ENCODE peak calls at places on chromosomes 5 and 9, in six cellular contexts. I is left ventricle myocardium inferior, H is neuronal stem cell, R is psoas muscle, G is adrenal gland, M is right atrium auricular region. S is an unnamed sample. For H3K27me3 and H3K4me1, the result is how much of the 10 kb centered on the place peaks cover.

GRCh38 chr5:59684388-59685003 is 209.0 kb downstream of the PDE4D start:
- DNase-seq in R (no peak), G (no peak), M (no peak), H (no peak), I (no peak), S (no peak)

GRCh38 chr5:57915536-57915935 is 432.9 kb upstream of the ACTBL2 start:
- DNase-seq in G (no peak), H (no peak), R (no peak), I (no peak), M (no peak), S (no peak)

GRCh38 chr5:158647264-158647663 is 452.5 kb downstream of the EBF1 start:
- DNase-seq in I (no peak), R (no peak), M (no peak), G (no peak), H (no peak), S (no peak)

GRCh38 chr5:178115136-178115834 is 2.0 kb downstream of the N4BP3 start:
- DNase-seq in G (no peak), R (no peak), M (no peak), H (peak), I (no peak), S (no peak)

GRCh38 chr9:137417161-137418021 is 5.6 kb downstream of the EXD3 start:
- DNase-seq in H (no peak), G (no peak), I (no peak), R (no peak), M (no peak), S (peak)

GRCh38 chr5:113190347-113190746 is 213.7 kb downstream of the DCP2 start:
- DNase-seq in H (no peak), G (no peak), I (no peak), R (no peak), M (no peak), S (no peak)

GRCh38 chr9:87567566-87567965 is 69.9 kb downstream of the DAPK1 start:
- DNase-seq in G (peak), H (no peak), I (no peak), R (no peak), M (no peak), S (no peak)

GRCh38 chr5:135704616-135705015 is 125.8 kb upstream of the CXCL14 start:
- DNase-seq in M (no peak), I (no peak), H (no peak), G (no peak), R (no peak), S (no peak)

GRCh38 chr5:56059854-56060253 is 65.1 kb upstream of the IL6ST start:
- DNase-seq in G (no peak), H (no peak), I (no peak), R (no peak), M (no peak), S (no peak)

GRCh38 chr9:35771943-35772342 is 17.9 kb upstream of the MSMP start:
- DNase-seq in G (no peak), M (no peak), H (no peak), I (no peak), R (no peak), S (no peak)

GRCh38 chr9:133263557-133263956 is 11.4 kb downstream of the ABO start:
- DNase-seq in H (no peak), M (no peak), R (no peak), I (no peak), G (peak), S (no peak)

GRCh38 chr5:135367554-135367953 is 31.5 kb downstream of the MACROH2A1 start:
- DNase-seq in M (no peak), G (peak), I (no peak), R (no peak), H (no peak), S (no peak)

GRCh38 chr9:83030391-83031107 is 32.4 kb downstream of the RASEF start:
- DNase-seq in G (no peak), M (no peak), H (no peak), R (no peak), I (no peak), S (no peak)

GRCh38 chr5:138637256-138637655 is 62.1 kb upstream of the HSPA9 start:
- DNase-seq in M (no peak), I (no peak), H (no peak), G (no peak), R (no peak), S (no peak)

GRCh38 chr5:132681983-132682382 is 8.2 kb downstream of the IL4 start:
- DNase-seq in G (peak), I (no peak), M (no peak), H (no peak), R (no peak), S (no peak)

GRCh38 chr5:36985387-36985786 is 108.8 kb downstream of the NIPBL start:
- DNase-seq in M (no peak), H (no peak), R (no peak), G (no peak), I (no peak), S (no peak)

GRCh38 chr5:66949066-66949465 is 247.5 kb downstream of the CD180 start:
- DNase-seq in H (no peak), G (no peak), M (no peak), I (no peak), R (no peak), S (no peak)

GRCh38 chr5:173240091-173241050 is 5.4 kb upstream of the NKX2-5 start:
- DNase-seq in G (no peak), R (no peak), I (no peak), H (no peak), M (no peak), S (no peak)

GRCh38 chr5:173237821-173238220 is 2.8 kb upstream of the NKX2-5 start:
- DNase-seq in G (no peak), I (no peak), H (no peak), M (no peak), R (no peak), S (no peak)

GRCh38 chr5:173238312-173239232 is 3.6 kb upstream of the NKX2-5 start:
- DNase-seq in I (no peak), G (no peak), H (no peak), R (no peak), M (no peak), S (no peak)

GRCh38 chr5:173236531-173237501 is 1.8 kb upstream of the NKX2-5 start:
- DNase-seq in H (no peak), M (no peak), G (no peak), I (no peak), R (no peak), S (no peak)

GRCh38 chr5:173239233-173239593 is 4.2 kb upstream of the NKX2-5 start:
- DNase-seq in G (no peak), M (no peak), H (no peak), R (no peak), I (no peak), S (no peak)
- H3K27me3 ChIP-seq in G (half or more), M (under half), H (half or more), R (half or more), I (half or more), S (half or more)

DNA sequence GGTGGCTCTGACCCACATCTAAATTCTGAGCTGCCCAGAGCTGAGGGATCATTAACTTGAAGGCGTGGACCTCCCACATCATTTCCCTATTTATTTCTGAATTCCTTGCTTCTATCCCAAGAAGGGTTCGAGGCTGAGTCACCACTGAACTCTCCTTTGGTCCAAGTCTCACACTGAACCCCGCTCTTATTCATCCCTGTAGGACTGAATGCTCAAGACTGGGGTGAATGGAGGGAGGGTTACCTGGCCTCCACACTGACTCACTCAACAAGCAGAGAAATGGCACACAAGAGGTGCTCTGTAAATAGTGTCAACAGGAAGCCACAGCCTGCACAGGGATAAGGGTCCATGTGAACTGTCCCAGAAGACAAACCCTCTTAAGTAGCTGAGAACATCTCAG is 79.1 kb upstream of the FSTL4 start:
- DNase-seq in I (no peak), M (no peak), G (no peak), H (no peak), R (no peak), S (no peak)
- H3K4me1 ChIP-seq in I (under half), M (under half), G (under half), H (under half), R (under half), S (under half)

GRCh38 chr5:125348221-125348692 is 601.8 kb upstream of the ZNF608 start:
- DNase-seq in G (no peak), H (peak), R (peak), M (peak), I (peak), S (no peak)

GRCh38 chr5:125346316-125346715 is 599.9 kb upstream of the ZNF608 start:
- DNase-seq in I (no peak), M (no peak), H (no peak), G (no peak), R (no peak), S (no peak)

GRCh38 chr5:125349432-125349831 is 603.0 kb upstream of the ZNF608 start:
- DNase-seq in G (no peak), M (no peak), H (peak), I (no peak), R (no peak), S (no peak)

GRCh38 chr5:125342938-125343401 is 596.5 kb upstream of the ZNF608 start:
- DNase-seq in G (no peak), H (no peak), M (no peak), I (no peak), R (no peak), S (no peak)

DNA sequence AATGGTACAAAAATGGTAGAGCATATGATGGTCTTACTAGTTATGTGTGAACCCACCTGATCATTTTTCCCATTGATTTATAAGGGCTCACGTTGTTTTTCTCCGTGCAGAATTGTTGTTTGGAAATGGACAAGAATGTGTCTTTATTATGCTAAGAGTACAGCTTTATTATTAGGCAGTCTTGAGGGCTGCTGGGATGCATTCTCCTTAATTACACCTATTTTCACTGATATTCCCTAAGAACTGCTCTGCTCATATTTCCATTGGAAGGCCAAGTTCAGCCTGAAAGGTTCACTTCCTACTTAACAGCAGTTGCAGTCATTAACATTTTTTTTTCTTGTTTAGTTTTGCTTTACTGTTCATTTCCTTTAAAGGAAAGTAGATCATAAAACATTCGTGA is 602.5 kb upstream of the ZNF608 start:
- DNase-seq in H (no peak), M (no peak), R (no peak), G (no peak), I (no peak), S (no peak)
- H3K4me3 ChIP-seq in H (peak), M (no peak), R (no peak), G (no peak), I (peak), S (no peak)

GRCh38 chr9:96619109-96619435 is 571 bp downstream of the CDC14B start:
- DNase-seq in M (no peak), R (peak), I (no peak), H (no peak), G (no peak), S (no peak)
- H3K27me3 ChIP-seq in M (under half), R (under half), I (under half), H (under half), G (under half), S (under half)

GRCh38 chr9:122216798-122217418 is 11.8 kb downstream of the LHX6 start:
- DNase-seq in R (no peak), I (no peak), H (no peak), M (no peak), G (no peak), S (no peak)

GRCh38 chr9:122215663-122216062 is 13.1 kb downstream of the LHX6 start:
- DNase-seq in G (no peak), M (no peak), H (no peak), I (no peak), R (no peak), S (no peak)

GRCh38 chr9:122217640-122218039 is 11.1 kb downstream of the LHX6 start:
- DNase-seq in M (no peak), R (no peak), I (no peak), H (no peak), G (no peak), S (no peak)

GRCh38 chr9:122214507-122214906 is 14.2 kb downstream of the LHX6 start:
- DNase-seq in G (no peak), I (no peak), H (no peak), M (no peak), R (no peak), S (no peak)

DNA sequence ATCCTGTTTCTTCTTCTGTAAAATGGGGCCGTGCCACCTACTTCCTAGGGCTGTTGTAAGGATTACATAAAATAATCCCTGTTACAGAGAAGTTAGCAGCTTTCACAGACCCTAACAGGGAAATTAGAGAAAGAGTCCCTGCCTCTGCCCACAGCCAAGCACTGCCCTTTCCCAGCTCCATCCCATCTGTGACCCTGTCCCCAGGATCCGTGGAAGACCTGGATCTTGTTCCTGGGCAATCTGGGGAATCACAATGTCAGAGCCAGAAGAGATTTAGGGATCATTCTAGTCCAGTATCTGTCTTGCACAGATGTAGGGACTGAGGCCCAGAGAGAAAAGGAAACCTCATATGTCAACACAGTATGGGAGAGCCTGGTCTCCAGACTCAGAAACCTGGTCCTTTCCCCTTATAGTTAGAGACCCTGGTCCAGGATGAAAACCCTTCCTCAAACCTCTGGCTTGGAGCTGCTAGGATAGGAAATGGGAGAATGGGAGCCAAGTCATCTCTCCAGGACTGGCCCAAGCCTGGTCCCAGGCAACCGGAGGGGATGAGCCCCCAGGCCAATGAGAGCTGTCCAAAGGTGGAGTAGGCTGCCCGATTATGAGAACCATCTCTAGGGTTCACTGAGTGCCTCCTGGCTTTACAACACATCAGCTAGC is 12.5 kb downstream of the LHX6 start:
- DNase-seq in G (no peak), R (no peak), I (no peak), H (no peak), M (no peak), S (no peak)
- H3K4me1 ChIP-seq in G (under half), R (under half), I (under half), H (under half), M (under half), S (under half)

DNA sequence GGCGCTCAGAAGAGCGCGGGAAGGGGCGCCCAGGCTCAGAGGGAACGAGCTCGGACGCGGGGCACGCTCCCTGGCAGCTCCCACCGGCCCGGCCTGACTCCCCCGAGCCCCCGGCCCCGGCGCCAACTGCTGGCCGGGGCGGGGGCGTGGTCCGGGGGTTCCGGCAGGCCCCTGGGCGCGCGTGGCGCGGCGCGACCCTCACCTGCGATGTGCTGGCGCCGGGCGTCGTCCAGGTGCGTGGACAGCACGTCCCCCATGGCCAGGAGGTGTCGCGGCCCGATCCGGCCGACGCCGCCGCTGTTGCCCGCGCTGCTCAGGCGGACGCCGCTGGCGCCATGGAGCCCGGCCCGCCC is 43.5 kb upstream of the STXBP1 start:
- DNase-seq in H (no peak), I (no peak), R (no peak), M (no peak), G (no peak), S (no peak)
- H3K4me3 ChIP-seq in H (peak), I (peak), R (peak), M (peak), G (peak), S (peak)

GRCh38 chr5:520196-520849 is 3.9 kb downstream of the SLC9A3 start:
- DNase-seq in G (no peak), M (no peak), R (no peak), I (no peak), H (no peak), S (no peak)
- H3K27me3 ChIP-seq in G (half or more), M (under half), R (under half), I (half or more), H (half or more), S (half or more)

GRCh38 chr5:88480766-88481499 is 212.3 kb upstream of the TMEM161B start:
- DNase-seq in I (no peak), R (no peak), M (no peak), G (no peak), H (no peak), S (no peak)
- H3K4me1 ChIP-seq in I (under half), R (under half), M (under half), G (under half), H (under half), S (under half)

GRCh38 chr9:33448159-33448511 is 742 bp upstream of the AQP3 start:
- DNase-seq in R (no peak), I (no peak), M (no peak), H (no peak), G (no peak), S (peak)
- H3K4me3 ChIP-seq in R (peak), I (peak), M (no peak), H (peak), G (no peak), S (peak)

S was measured in lower lobe of right lung.